ENCODE peak calls at places on chromosomes 16 and 17, in six cellular contexts. Z is astrocyte of the spinal cord, B is M059J, I is GM13976, W is K562, K is GDM1. C is an unnamed sample.

GRCh38 chr16:87789437-87790277 is 23.9 kb upstream of the KLHDC4 start:
- DNase-seq in Z (peak; percentile 37), B (peak; percentile 99), I (no peak), W (no peak), K (no peak), C (no peak)

GRCh38 chr17:36911007-36911406 is 26.3 kb upstream of the LHX1 start:
- DNase-seq in Z (no peak), B (no peak), I (no peak), W (no peak), K (no peak), C (no peak)

GRCh38 chr16:29876578-29877249 is 13.7 kb upstream of the CDIPT start:
- DNase-seq in Z (no peak), B (no peak), I (peak; percentile 53), W (peak; percentile 53), K (no peak), C (no peak)

GRCh38 chr16:14405611-14406537 is 224.2 kb downstream of the PARN start:
- DNase-seq in Z (no peak), B (no peak), I (peak; percentile 82), W (peak; percentile 90), K (no peak), C (no peak)

GRCh38 chr16:10941127-10941933 is 938 bp downstream of the DEXI start:
- DNase-seq in Z (no peak), B (peak; percentile 38), I (no peak), W (no peak), K (no peak), C (no peak)

GRCh38 chr17:35715416-35715815 is 16.0 kb upstream of the RASL10B start:
- DNase-seq in Z (no peak), B (no peak), I (no peak), W (no peak), K (no peak), C (no peak)

GRCh38 chr17:76995352-76996105 is 127.3 kb downstream of the MGAT5B start:
- DNase-seq in Z (no peak), B (no peak), I (no peak), W (no peak), K (no peak), C (no peak)

GRCh38 chr16:683396-684066 is 603 bp downstream of the JMJD8 start:
- DNase-seq in Z (no peak), B (no peak), I (no peak), W (peak; percentile 32), K (no peak), C (no peak)

GRCh38 chr16:12573730-12574383 is 229.8 kb downstream of the CPPED1 start:
- DNase-seq in Z (peak; percentile 39), B (peak; percentile 66), I (peak; percentile 75), W (peak; percentile 87), K (peak; percentile 17), C (no peak)

GRCh38 chr16:70429888-70430666 is 8.8 kb downstream of the ST3GAL2 start:
- DNase-seq in Z (no peak), B (no peak), I (peak; percentile 27), W (no peak), K (no peak), C (no peak)